ENCODE peak calls at places on chromosomes 16 and 17, in seven cellular contexts. One of them, this sample, is unnamed.

GRCh38 chr17:57429966-57430365 is 173.6 kb downstream of the MSI2 start:
- DNase-seq in iPS DF 19.7: no peak
- DNase-seq in CD4-positive, CD25-positive, alpha-beta regulatory T cell: no peak
- DNase-seq in stimulated activated effector memory CD8-positive, alpha-beta T cell treated with anti-CD3 and anti-CD28 coated beads, Interleukin-12 subunit alpha, Interleukin-12 subunit beta, amount 100 ng/mL, for 72 hours: no peak
- DNase-seq in T1000: no peak
- DNase-seq in skeletal muscle cell: no peak
- DNase-seq in stimulated activated CD4-positive, alpha-beta T cell treated with anti-CD3 and anti-CD28 coated beads, Interleukin-1b, Interleukin-23, amount 100 ng/mL, for 1 hour: no peak
- DNase-seq in this sample: no peak

GRCh38 chr17:49434821-49435581 is 20.3 kb upstream of the PHB1 start:
- DNase-seq in stimulated activated effector memory CD8-positive, alpha-beta T cell treated with anti-CD3 and anti-CD28 coated beads, Interleukin-12 subunit alpha, Interleukin-12 subunit beta, amount 100 ng/mL, for 72 hours: peak
- DNase-seq in skeletal muscle cell: no peak
- DNase-seq in CD4-positive, CD25-positive, alpha-beta regulatory T cell: peak
- DNase-seq in iPS DF 19.7: peak
- DNase-seq in T1000: no peak
- DNase-seq in stimulated activated CD4-positive, alpha-beta T cell treated with anti-CD3 and anti-CD28 coated beads, Interleukin-1b, Interleukin-23, amount 100 ng/mL, for 1 hour: no peak
- DNase-seq in this sample: peak

GRCh38 chr16:88772871-88773811 is 11.9 kb downstream of the PIEZO1 start:
- DNase-seq in T1000: peak
- DNase-seq in skeletal muscle cell: peak
- DNase-seq in CD4-positive, CD25-positive, alpha-beta regulatory T cell: no peak
- DNase-seq in stimulated activated effector memory CD8-positive, alpha-beta T cell treated with anti-CD3 and anti-CD28 coated beads, Interleukin-12 subunit alpha, Interleukin-12 subunit beta, amount 100 ng/mL, for 72 hours: no peak
- DNase-seq in iPS DF 19.7: no peak
- DNase-seq in stimulated activated CD4-positive, alpha-beta T cell treated with anti-CD3 and anti-CD28 coated beads, Interleukin-1b, Interleukin-23, amount 100 ng/mL, for 1 hour: no peak
- DNase-seq in this sample: no peak

GRCh38 chr16:66517586-66518263 is 32.2 kb downstream of the TK2 start:
- DNase-seq in stimulated activated effector memory CD8-positive, alpha-beta T cell treated with anti-CD3 and anti-CD28 coated beads, Interleukin-12 subunit alpha, Interleukin-12 subunit beta, amount 100 ng/mL, for 72 hours: no peak
- DNase-seq in T1000: no peak
- DNase-seq in stimulated activated CD4-positive, alpha-beta T cell treated with anti-CD3 and anti-CD28 coated beads, Interleukin-1b, Interleukin-23, amount 100 ng/mL, for 1 hour: no peak
- DNase-seq in iPS DF 19.7: no peak
- DNase-seq in CD4-positive, CD25-positive, alpha-beta regulatory T cell: no peak
- DNase-seq in skeletal muscle cell: no peak
- DNase-seq in this sample: no peak

GRCh38 chr17:37478187-37478586 is 11.5 kb upstream of the DUSP14 start:
- DNase-seq in skeletal muscle cell: no peak
- DNase-seq in stimulated activated CD4-positive, alpha-beta T cell treated with anti-CD3 and anti-CD28 coated beads, Interleukin-1b, Interleukin-23, amount 100 ng/mL, for 1 hour: no peak
- DNase-seq in T1000: no peak
- DNase-seq in CD4-positive, CD25-positive, alpha-beta regulatory T cell: no peak
- DNase-seq in stimulated activated effector memory CD8-positive, alpha-beta T cell treated with anti-CD3 and anti-CD28 coated beads, Interleukin-12 subunit alpha, Interleukin-12 subunit beta, amount 100 ng/mL, for 72 hours: no peak
- DNase-seq in iPS DF 19.7: no peak
- DNase-seq in this sample: no peak

GRCh38 chr17:3009411-3009920 is 53.9 kb downstream of the OR1D5 start:
- DNase-seq in skeletal muscle cell: no peak
- DNase-seq in iPS DF 19.7: no peak
- DNase-seq in stimulated activated effector memory CD8-positive, alpha-beta T cell treated with anti-CD3 and anti-CD28 coated beads, Interleukin-12 subunit alpha, Interleukin-12 subunit beta, amount 100 ng/mL, for 72 hours: no peak
- DNase-seq in T1000: no peak
- DNase-seq in CD4-positive, CD25-positive, alpha-beta regulatory T cell: no peak
- DNase-seq in stimulated activated CD4-positive, alpha-beta T cell treated with anti-CD3 and anti-CD28 coated beads, Interleukin-1b, Interleukin-23, amount 100 ng/mL, for 1 hour: no peak
- DNase-seq in this sample: no peak

GRCh38 chr16:31386157-31386984 is 6.8 kb upstream of the ITGAD start:
- DNase-seq in skeletal muscle cell: peak
- DNase-seq in stimulated activated effector memory CD8-positive, alpha-beta T cell treated with anti-CD3 and anti-CD28 coated beads, Interleukin-12 subunit alpha, Interleukin-12 subunit beta, amount 100 ng/mL, for 72 hours: no peak
- DNase-seq in T1000: no peak
- DNase-seq in iPS DF 19.7: peak
- DNase-seq in CD4-positive, CD25-positive, alpha-beta regulatory T cell: no peak
- DNase-seq in stimulated activated CD4-positive, alpha-beta T cell treated with anti-CD3 and anti-CD28 coated beads, Interleukin-1b, Interleukin-23, amount 100 ng/mL, for 1 hour: no peak
- DNase-seq in this sample: peak

GRCh38 chr17:82948957-82949356 is 109.1 kb upstream of the ZNF750 start:
- DNase-seq in stimulated activated CD4-positive, alpha-beta T cell treated with anti-CD3 and anti-CD28 coated beads, Interleukin-1b, Interleukin-23, amount 100 ng/mL, for 1 hour: no peak
- DNase-seq in skeletal muscle cell: no peak
- DNase-seq in iPS DF 19.7: no peak
- DNase-seq in stimulated activated effector memory CD8-positive, alpha-beta T cell treated with anti-CD3 and anti-CD28 coated beads, Interleukin-12 subunit alpha, Interleukin-12 subunit beta, amount 100 ng/mL, for 72 hours: no peak
- DNase-seq in CD4-positive, CD25-positive, alpha-beta regulatory T cell: no peak
- DNase-seq in T1000: no peak
- DNase-seq in this sample: no peak

GRCh38 chr17:69997332-69997731 is 77.7 kb upstream of the KCNJ16 start:
- DNase-seq in T1000: no peak
- DNase-seq in skeletal muscle cell: no peak
- DNase-seq in iPS DF 19.7: no peak
- DNase-seq in CD4-positive, CD25-positive, alpha-beta regulatory T cell: no peak
- DNase-seq in stimulated activated effector memory CD8-positive, alpha-beta T cell treated with anti-CD3 and anti-CD28 coated beads, Interleukin-12 subunit alpha, Interleukin-12 subunit beta, amount 100 ng/mL, for 72 hours: no peak
- DNase-seq in stimulated activated CD4-positive, alpha-beta T cell treated with anti-CD3 and anti-CD28 coated beads, Interleukin-1b, Interleukin-23, amount 100 ng/mL, for 1 hour: no peak
- DNase-seq in this sample: no peak

GRCh38 chr16:10964039-10964890 is 19.9 kb downstream of the CLEC16A start:
- DNase-seq in skeletal muscle cell: no peak
- DNase-seq in CD4-positive, CD25-positive, alpha-beta regulatory T cell: peak
- DNase-seq in stimulated activated CD4-positive, alpha-beta T cell treated with anti-CD3 and anti-CD28 coated beads, Interleukin-1b, Interleukin-23, amount 100 ng/mL, for 1 hour: peak
- DNase-seq in stimulated activated effector memory CD8-positive, alpha-beta T cell treated with anti-CD3 and anti-CD28 coated beads, Interleukin-12 subunit alpha, Interleukin-12 subunit beta, amount 100 ng/mL, for 72 hours: peak
- DNase-seq in T1000: peak
- DNase-seq in iPS DF 19.7: no peak
- DNase-seq in this sample: no peak

GRCh38 chr17:56898874-56899273 is 15.0 kb downstream of the TRIM25 start:
- DNase-seq in T1000: no peak
- DNase-seq in skeletal muscle cell: no peak
- DNase-seq in stimulated activated effector memory CD8-positive, alpha-beta T cell treated with anti-CD3 and anti-CD28 coated beads, Interleukin-12 subunit alpha, Interleukin-12 subunit beta, amount 100 ng/mL, for 72 hours: no peak
- DNase-seq in iPS DF 19.7: no peak
- DNase-seq in CD4-positive, CD25-positive, alpha-beta regulatory T cell: no peak
- DNase-seq in stimulated activated CD4-positive, alpha-beta T cell treated with anti-CD3 and anti-CD28 coated beads, Interleukin-1b, Interleukin-23, amount 100 ng/mL, for 1 hour: no peak
- DNase-seq in this sample: no peak

GRCh38 chr16:49382916-49383315 is 9.3 kb downstream of the C16orf78 start:
- DNase-seq in stimulated activated CD4-positive, alpha-beta T cell treated with anti-CD3 and anti-CD28 coated beads, Interleukin-1b, Interleukin-23, amount 100 ng/mL, for 1 hour: no peak
- DNase-seq in skeletal muscle cell: no peak
- DNase-seq in CD4-positive, CD25-positive, alpha-beta regulatory T cell: no peak
- DNase-seq in T1000: no peak
- DNase-seq in iPS DF 19.7: peak
- DNase-seq in stimulated activated effector memory CD8-positive, alpha-beta T cell treated with anti-CD3 and anti-CD28 coated beads, Interleukin-12 subunit alpha, Interleukin-12 subunit beta, amount 100 ng/mL, for 72 hours: no peak
- DNase-seq in this sample: no peak

GRCh38 chr17:36752096-36752888 is 150.9 kb downstream of the MRM1 start:
- DNase-seq in stimulated activated effector memory CD8-positive, alpha-beta T cell treated with anti-CD3 and anti-CD28 coated beads, Interleukin-12 subunit alpha, Interleukin-12 subunit beta, amount 100 ng/mL, for 72 hours: no peak
- DNase-seq in iPS DF 19.7: no peak
- DNase-seq in skeletal muscle cell: no peak
- DNase-seq in stimulated activated CD4-positive, alpha-beta T cell treated with anti-CD3 and anti-CD28 coated beads, Interleukin-1b, Interleukin-23, amount 100 ng/mL, for 1 hour: no peak
- DNase-seq in CD4-positive, CD25-positive, alpha-beta regulatory T cell: no peak
- DNase-seq in T1000: no peak
- DNase-seq in this sample: no peak

GRCh38 chr17:46772879-46773620 is 45.4 kb downstream of the WNT3 start:
- DNase-seq in stimulated activated effector memory CD8-positive, alpha-beta T cell treated with anti-CD3 and anti-CD28 coated beads, Interleukin-12 subunit alpha, Interleukin-12 subunit beta, amount 100 ng/mL, for 72 hours: no peak
- DNase-seq in CD4-positive, CD25-positive, alpha-beta regulatory T cell: no peak
- DNase-seq in T1000: no peak
- DNase-seq in stimulated activated CD4-positive, alpha-beta T cell treated with anti-CD3 and anti-CD28 coated beads, Interleukin-1b, Interleukin-23, amount 100 ng/mL, for 1 hour: no peak
- DNase-seq in iPS DF 19.7: no peak
- DNase-seq in skeletal muscle cell: no peak
- DNase-seq in this sample: no peak

GRCh38 chr16:53055603-53056527 is 1.1 kb downstream of the CHD9 start:
- DNase-seq in iPS DF 19.7: peak
- DNase-seq in T1000: peak
- DNase-seq in CD4-positive, CD25-positive, alpha-beta regulatory T cell: no peak
- DNase-seq in skeletal muscle cell: peak
- DNase-seq in stimulated activated effector memory CD8-positive, alpha-beta T cell treated with anti-CD3 and anti-CD28 coated beads, Interleukin-12 subunit alpha, Interleukin-12 subunit beta, amount 100 ng/mL, for 72 hours: no peak
- DNase-seq in stimulated activated CD4-positive, alpha-beta T cell treated with anti-CD3 and anti-CD28 coated beads, Interleukin-1b, Interleukin-23, amount 100 ng/mL, for 1 hour: no peak
- DNase-seq in this sample: no peak

GRCh38 chr17:79798296-79799173 is 1.7 kb upstream of the CBX8 start:
- DNase-seq in T1000: no peak
- DNase-seq in iPS DF 19.7: no peak
- DNase-seq in stimulated activated effector memory CD8-positive, alpha-beta T cell treated with anti-CD3 and anti-CD28 coated beads, Interleukin-12 subunit alpha, Interleukin-12 subunit beta, amount 100 ng/mL, for 72 hours: no peak
- DNase-seq in skeletal muscle cell: no peak
- DNase-seq in CD4-positive, CD25-positive, alpha-beta regulatory T cell: no peak
- DNase-seq in stimulated activated CD4-positive, alpha-beta T cell treated with anti-CD3 and anti-CD28 coated beads, Interleukin-1b, Interleukin-23, amount 100 ng/mL, for 1 hour: no peak
- DNase-seq in this sample: no peak

GRCh38 chr17:78128616-78129384 is at the start of gene TMC6:
- DNase-seq in iPS DF 19.7: no peak
- DNase-seq in CD4-positive, CD25-positive, alpha-beta regulatory T cell: peak
- DNase-seq in stimulated activated CD4-positive, alpha-beta T cell treated with anti-CD3 and anti-CD28 coated beads, Interleukin-1b, Interleukin-23, amount 100 ng/mL, for 1 hour: no peak
- DNase-seq in T1000: peak
- DNase-seq in skeletal muscle cell: no peak
- DNase-seq in stimulated activated effector memory CD8-positive, alpha-beta T cell treated with anti-CD3 and anti-CD28 coated beads, Interleukin-12 subunit alpha, Interleukin-12 subunit beta, amount 100 ng/mL, for 72 hours: peak
- DNase-seq in this sample: peak

GRCh38 chr17:77366558-77367245 is 225.9 kb downstream of the SEC14L1 start:
- DNase-seq in stimulated activated effector memory CD8-positive, alpha-beta T cell treated with anti-CD3 and anti-CD28 coated beads, Interleukin-12 subunit alpha, Interleukin-12 subunit beta, amount 100 ng/mL, for 72 hours: no peak
- DNase-seq in skeletal muscle cell: no peak
- DNase-seq in T1000: no peak
- DNase-seq in iPS DF 19.7: no peak
- DNase-seq in CD4-positive, CD25-positive, alpha-beta regulatory T cell: no peak
- DNase-seq in stimulated activated CD4-positive, alpha-beta T cell treated with anti-CD3 and anti-CD28 coated beads, Interleukin-1b, Interleukin-23, amount 100 ng/mL, for 1 hour: no peak
- DNase-seq in this sample: no peak

GRCh38 chr17:74373838-74374606 is 6.7 kb downstream of the GPR142 start:
- DNase-seq in iPS DF 19.7: no peak
- DNase-seq in skeletal muscle cell: no peak
- DNase-seq in T1000: no peak
- DNase-seq in stimulated activated effector memory CD8-positive, alpha-beta T cell treated with anti-CD3 and anti-CD28 coated beads, Interleukin-12 subunit alpha, Interleukin-12 subunit beta, amount 100 ng/mL, for 72 hours: no peak
- DNase-seq in stimulated activated CD4-positive, alpha-beta T cell treated with anti-CD3 and anti-CD28 coated beads, Interleukin-1b, Interleukin-23, amount 100 ng/mL, for 1 hour: no peak
- DNase-seq in CD4-positive, CD25-positive, alpha-beta regulatory T cell: no peak
- DNase-seq in this sample: no peak

GRCh38 chr16:79792952-79793351 is 192.4 kb upstream of the MAF start:
- DNase-seq in CD4-positive, CD25-positive, alpha-beta regulatory T cell: no peak
- DNase-seq in skeletal muscle cell: peak
- DNase-seq in stimulated activated effector memory CD8-positive, alpha-beta T cell treated with anti-CD3 and anti-CD28 coated beads, Interleukin-12 subunit alpha, Interleukin-12 subunit beta, amount 100 ng/mL, for 72 hours: no peak
- DNase-seq in T1000: no peak
- DNase-seq in iPS DF 19.7: no peak
- DNase-seq in stimulated activated CD4-positive, alpha-beta T cell treated with anti-CD3 and anti-CD28 coated beads, Interleukin-1b, Interleukin-23, amount 100 ng/mL, for 1 hour: no peak
- DNase-seq in this sample: no peak

GRCh38 chr16:4495766-4496165 is 19.6 kb downstream of the HMOX2 start:
- DNase-seq in skeletal muscle cell: no peak
- DNase-seq in iPS DF 19.7: no peak
- DNase-seq in CD4-positive, CD25-positive, alpha-beta regulatory T cell: no peak
- DNase-seq in T1000: no peak
- DNase-seq in stimulated activated effector memory CD8-positive, alpha-beta T cell treated with anti-CD3 and anti-CD28 coated beads, Interleukin-12 subunit alpha, Interleukin-12 subunit beta, amount 100 ng/mL, for 72 hours: no peak
- DNase-seq in stimulated activated CD4-positive, alpha-beta T cell treated with anti-CD3 and anti-CD28 coated beads, Interleukin-1b, Interleukin-23, amount 100 ng/mL, for 1 hour: no peak
- DNase-seq in this sample: no peak

GRCh38 chr16:30553396-30553899 is 4.7 kb downstream of the ZNF764 start:
- DNase-seq in CD4-positive, CD25-positive, alpha-beta regulatory T cell: no peak
- DNase-seq in iPS DF 19.7: no peak
- DNase-seq in stimulated activated CD4-positive, alpha-beta T cell treated with anti-CD3 and anti-CD28 coated beads, Interleukin-1b, Interleukin-23, amount 100 ng/mL, for 1 hour: no peak
- DNase-seq in T1000: no peak
- DNase-seq in skeletal muscle cell: no peak
- DNase-seq in stimulated activated effector memory CD8-positive, alpha-beta T cell treated with anti-CD3 and anti-CD28 coated beads, Interleukin-12 subunit alpha, Interleukin-12 subunit beta, amount 100 ng/mL, for 72 hours: no peak
- DNase-seq in this sample: no peak

GRCh38 chr17:29571883-29572681 is 3.6 kb downstream of the TP53I13 start:
- DNase-seq in stimulated activated effector memory CD8-positive, alpha-beta T cell treated with anti-CD3 and anti-CD28 coated beads, Interleukin-12 subunit alpha, Interleukin-12 subunit beta, amount 100 ng/mL, for 72 hours: no peak
- DNase-seq in iPS DF 19.7: no peak
- DNase-seq in skeletal muscle cell: no peak
- DNase-seq in stimulated activated CD4-positive, alpha-beta T cell treated with anti-CD3 and anti-CD28 coated beads, Interleukin-1b, Interleukin-23, amount 100 ng/mL, for 1 hour: no peak
- DNase-seq in CD4-positive, CD25-positive, alpha-beta regulatory T cell: no peak
- DNase-seq in T1000: no peak
- DNase-seq in this sample: no peak

GRCh38 chr16:74740795-74741304 is 33.8 kb downstream of the FA2H start:
- DNase-seq in stimulated activated effector memory CD8-positive, alpha-beta T cell treated with anti-CD3 and anti-CD28 coated beads, Interleukin-12 subunit alpha, Interleukin-12 subunit beta, amount 100 ng/mL, for 72 hours: no peak
- DNase-seq in skeletal muscle cell: no peak
- DNase-seq in CD4-positive, CD25-positive, alpha-beta regulatory T cell: no peak
- DNase-seq in T1000: no peak
- DNase-seq in stimulated activated CD4-positive, alpha-beta T cell treated with anti-CD3 and anti-CD28 coated beads, Interleukin-1b, Interleukin-23, amount 100 ng/mL, for 1 hour: no peak
- DNase-seq in iPS DF 19.7: no peak
- DNase-seq in this sample: no peak

GRCh38 chr17:72726936-72727335 is 365.6 kb downstream of the SLC39A11 start:
- DNase-seq in iPS DF 19.7: no peak
- DNase-seq in skeletal muscle cell: no peak
- DNase-seq in stimulated activated effector memory CD8-positive, alpha-beta T cell treated with anti-CD3 and anti-CD28 coated beads, Interleukin-12 subunit alpha, Interleukin-12 subunit beta, amount 100 ng/mL, for 72 hours: peak
- DNase-seq in T1000: no peak
- DNase-seq in CD4-positive, CD25-positive, alpha-beta regulatory T cell: peak
- DNase-seq in stimulated activated CD4-positive, alpha-beta T cell treated with anti-CD3 and anti-CD28 coated beads, Interleukin-1b, Interleukin-23, amount 100 ng/mL, for 1 hour: no peak
- DNase-seq in this sample: no peak

GRCh38 chr17:38729886-38730525 is at the start of gene CISD3:
- DNase-seq in T1000: peak
- DNase-seq in iPS DF 19.7: no peak
- DNase-seq in CD4-positive, CD25-positive, alpha-beta regulatory T cell: peak
- DNase-seq in stimulated activated effector memory CD8-positive, alpha-beta T cell treated with anti-CD3 and anti-CD28 coated beads, Interleukin-12 subunit alpha, Interleukin-12 subunit beta, amount 100 ng/mL, for 72 hours: peak
- DNase-seq in skeletal muscle cell: no peak
- DNase-seq in stimulated activated CD4-positive, alpha-beta T cell treated with anti-CD3 and anti-CD28 coated beads, Interleukin-1b, Interleukin-23, amount 100 ng/mL, for 1 hour: peak
- DNase-seq in this sample: peak

GRCh38 chr17:37305406-37305905 is 70.3 kb upstream of the C17orf78 start:
- DNase-seq in stimulated activated CD4-positive, alpha-beta T cell treated with anti-CD3 and anti-CD28 coated beads, Interleukin-1b, Interleukin-23, amount 100 ng/mL, for 1 hour: no peak
- DNase-seq in iPS DF 19.7: no peak
- DNase-seq in CD4-positive, CD25-positive, alpha-beta regulatory T cell: no peak
- DNase-seq in stimulated activated effector memory CD8-positive, alpha-beta T cell treated with anti-CD3 and anti-CD28 coated beads, Interleukin-12 subunit alpha, Interleukin-12 subunit beta, amount 100 ng/mL, for 72 hours: no peak
- DNase-seq in skeletal muscle cell: no peak
- DNase-seq in T1000: no peak
- DNase-seq in this sample: no peak

GRCh38 chr17:73317554-73318426 is 6.0 kb upstream of the CDC42EP4 start:
- DNase-seq in iPS DF 19.7: no peak
- DNase-seq in CD4-positive, CD25-positive, alpha-beta regulatory T cell: no peak
- DNase-seq in stimulated activated CD4-positive, alpha-beta T cell treated with anti-CD3 and anti-CD28 coated beads, Interleukin-1b, Interleukin-23, amount 100 ng/mL, for 1 hour: no peak
- DNase-seq in T1000: no peak
- DNase-seq in stimulated activated effector memory CD8-positive, alpha-beta T cell treated with anti-CD3 and anti-CD28 coated beads, Interleukin-12 subunit alpha, Interleukin-12 subunit beta, amount 100 ng/mL, for 72 hours: no peak
- DNase-seq in skeletal muscle cell: no peak
- DNase-seq in this sample: no peak

GRCh38 chr16:29665294-29666077 is 2.4 kb downstream of the SPN start:
- DNase-seq in iPS DF 19.7: no peak
- DNase-seq in T1000: no peak
- DNase-seq in skeletal muscle cell: no peak
- DNase-seq in stimulated activated effector memory CD8-positive, alpha-beta T cell treated with anti-CD3 and anti-CD28 coated beads, Interleukin-12 subunit alpha, Interleukin-12 subunit beta, amount 100 ng/mL, for 72 hours: no peak
- DNase-seq in stimulated activated CD4-positive, alpha-beta T cell treated with anti-CD3 and anti-CD28 coated beads, Interleukin-1b, Interleukin-23, amount 100 ng/mL, for 1 hour: no peak
- DNase-seq in CD4-positive, CD25-positive, alpha-beta regulatory T cell: peak
- DNase-seq in this sample: no peak

GRCh38 chr16:30875881-30876791 is 17.7 kb downstream of the BCL7C start:
- DNase-seq in T1000: no peak
- DNase-seq in iPS DF 19.7: no peak
- DNase-seq in skeletal muscle cell: no peak
- DNase-seq in CD4-positive, CD25-positive, alpha-beta regulatory T cell: no peak
- DNase-seq in stimulated activated CD4-positive, alpha-beta T cell treated with anti-CD3 and anti-CD28 coated beads, Interleukin-1b, Interleukin-23, amount 100 ng/mL, for 1 hour: no peak
- DNase-seq in stimulated activated effector memory CD8-positive, alpha-beta T cell treated with anti-CD3 and anti-CD28 coated beads, Interleukin-12 subunit alpha, Interleukin-12 subunit beta, amount 100 ng/mL, for 72 hours: no peak
- DNase-seq in this sample: peak

GRCh38 chr16:6611535-6611934 is 721.1 kb upstream of the RBFOX1 start:
- DNase-seq in stimulated activated CD4-positive, alpha-beta T cell treated with anti-CD3 and anti-CD28 coated beads, Interleukin-1b, Interleukin-23, amount 100 ng/mL, for 1 hour: no peak
- DNase-seq in iPS DF 19.7: no peak
- DNase-seq in stimulated activated effector memory CD8-positive, alpha-beta T cell treated with anti-CD3 and anti-CD28 coated beads, Interleukin-12 subunit alpha, Interleukin-12 subunit beta, amount 100 ng/mL, for 72 hours: no peak
- DNase-seq in skeletal muscle cell: no peak
- DNase-seq in T1000: no peak
- DNase-seq in CD4-positive, CD25-positive, alpha-beta regulatory T cell: no peak
- DNase-seq in this sample: no peak